ENCODE peak calls at places on chromosomes 16 and 17, in nine cellular contexts. Y, N, T, C, E, W, Z, P and M are unnamed samples.

GRCh38 chr17:354651-355556 is 2.3 kb upstream of the RPH3AL start:
- DNase-seq in Y (no peak), N (no peak), T (no peak), C (no peak), E (no peak), W (no peak), Z (no peak), P (no peak), M (no peak)

GRCh38 chr17:43660816-43661493 is 767 bp downstream of the MEOX1 start:
- DNase-seq in Y (no peak), N (no peak), T (no peak), C (no peak), E (no peak), W (no peak), Z (no peak), P (no peak), M (no peak)

GRCh38 chr17:34725008-34725407 is 145.6 kb downstream of the TMEM132E start:
- DNase-seq in Y (no peak), N (no peak), T (no peak), C (no peak), E (no peak), W (no peak), Z (no peak), P (no peak), M (no peak)

GRCh38 chr17:31919802-31920525 is 16.8 kb upstream of the SUZ12 start:
- DNase-seq in Y (no peak), N (no peak), T (no peak), C (no peak), E (peak; percentile 78), W (no peak), Z (no peak), P (no peak), M (no peak)

GRCh38 chr17:49703557-49704277 is 4.0 kb downstream of the SLC35B1 start:
- DNase-seq in Y (no peak), N (no peak), T (peak; percentile 66), C (no peak), E (peak; percentile 39), W (peak; percentile 72), Z (peak; percentile 55), P (peak; percentile 32), M (no peak)

GRCh38 chr16:84884311-84885023 is 64.7 kb downstream of the CRISPLD2 start:
- DNase-seq in Y (no peak), N (no peak), T (peak; percentile 59), C (no peak), E (no peak), W (no peak), Z (no peak), P (peak; percentile 23), M (no peak)

GRCh38 chr17:32445075-32445427 is 741 bp downstream of the PSMD11 start:
- DNase-seq in Y (no peak), N (peak; percentile 26), T (peak; percentile 51), C (no peak), E (peak; percentile 71), W (peak; percentile 70), Z (peak; percentile 39), P (peak; percentile 43), M (peak; percentile 62)

GRCh38 chr17:67750067-67750466 is 32.3 kb downstream of the NOL11 start:
- DNase-seq in Y (no peak), N (no peak), T (no peak), C (no peak), E (no peak), W (no peak), Z (no peak), P (no peak), M (no peak)

GRCh38 chr17:32518856-32519768 is 32.3 kb downstream of the CDK5R1 start:
- DNase-seq in Y (no peak), N (peak; percentile 35), T (peak; percentile 32), C (no peak), E (no peak), W (no peak), Z (peak; percentile 48), P (peak; percentile 42), M (peak; percentile 27)

GRCh38 chr17:44529864-44530263 is 26.7 kb upstream of the GPATCH8 start:
- DNase-seq in Y (no peak), N (no peak), T (no peak), C (no peak), E (no peak), W (no peak), Z (no peak), P (no peak), M (no peak)

GRCh38 chr17:40098846-40099626 is 1.4 kb downstream of the NR1D1 start:
- DNase-seq in Y (peak; percentile 100), N (peak; percentile 100), T (peak; percentile 100), C (peak; percentile 100), E (peak; percentile 98), W (peak; percentile 99), Z (peak; percentile 99), P (peak; percentile 100), M (peak; percentile 100)

GRCh38 chr17:40095944-40096791 is 4.2 kb downstream of the NR1D1 start:
- DNase-seq in Y (peak; percentile 63), N (peak; percentile 44), T (no peak), C (peak; percentile 66), E (peak; percentile 19), W (no peak), Z (peak; percentile 52), P (peak; percentile 42), M (no peak)

GRCh38 chr17:40097931-40098845 is 2.2 kb downstream of the NR1D1 start:
- DNase-seq in Y (peak; percentile 77), N (peak; percentile 81), T (peak; percentile 68), C (peak; percentile 70), E (no peak), W (no peak), Z (peak; percentile 89), P (peak; percentile 89), M (peak; percentile 96)

GRCh38 chr17:40095356-40095943 is 4.9 kb downstream of the NR1D1 start:
- DNase-seq in Y (no peak), N (no peak), T (no peak), C (no peak), E (no peak), W (no peak), Z (peak; percentile 37), P (peak; percentile 51), M (peak; percentile 86)

DNA sequence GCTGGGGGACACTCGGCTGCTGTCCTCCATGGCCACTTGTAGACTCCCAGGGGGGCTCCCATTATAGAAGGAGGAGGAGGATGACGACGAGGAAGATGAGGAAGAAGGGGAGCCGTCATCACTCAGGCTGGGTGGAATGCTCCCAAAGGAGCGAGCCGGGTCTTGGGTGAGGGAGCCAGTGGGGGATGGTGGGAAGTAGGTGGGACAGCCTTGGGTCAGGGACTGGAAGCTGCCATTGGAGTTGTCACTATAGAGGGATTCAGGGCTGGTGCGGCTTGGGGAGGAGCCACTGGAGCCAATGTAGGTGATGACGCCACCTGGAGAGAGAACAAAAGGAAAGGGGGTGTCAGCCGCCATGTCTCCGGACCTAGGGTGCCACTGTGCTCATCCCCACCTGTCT is 3.3 kb downstream of the NR1D1 start:
- DNase-seq in Y (no peak), N (peak; percentile 41), T (no peak), C (no peak), E (no peak), W (no peak), Z (no peak), P (no peak), M (no peak)
- H3K4me3 ChIP-seq in Y (no peak overlapping the region), N (no peak overlapping the region), T (no peak overlapping the region), C (peak overlapping the region; percentile 95), E (no peak overlapping the region), W (no peak overlapping the region), Z (no peak overlapping the region), P (no peak overlapping the region), M (peak overlapping the region; percentile 60)

DNA sequence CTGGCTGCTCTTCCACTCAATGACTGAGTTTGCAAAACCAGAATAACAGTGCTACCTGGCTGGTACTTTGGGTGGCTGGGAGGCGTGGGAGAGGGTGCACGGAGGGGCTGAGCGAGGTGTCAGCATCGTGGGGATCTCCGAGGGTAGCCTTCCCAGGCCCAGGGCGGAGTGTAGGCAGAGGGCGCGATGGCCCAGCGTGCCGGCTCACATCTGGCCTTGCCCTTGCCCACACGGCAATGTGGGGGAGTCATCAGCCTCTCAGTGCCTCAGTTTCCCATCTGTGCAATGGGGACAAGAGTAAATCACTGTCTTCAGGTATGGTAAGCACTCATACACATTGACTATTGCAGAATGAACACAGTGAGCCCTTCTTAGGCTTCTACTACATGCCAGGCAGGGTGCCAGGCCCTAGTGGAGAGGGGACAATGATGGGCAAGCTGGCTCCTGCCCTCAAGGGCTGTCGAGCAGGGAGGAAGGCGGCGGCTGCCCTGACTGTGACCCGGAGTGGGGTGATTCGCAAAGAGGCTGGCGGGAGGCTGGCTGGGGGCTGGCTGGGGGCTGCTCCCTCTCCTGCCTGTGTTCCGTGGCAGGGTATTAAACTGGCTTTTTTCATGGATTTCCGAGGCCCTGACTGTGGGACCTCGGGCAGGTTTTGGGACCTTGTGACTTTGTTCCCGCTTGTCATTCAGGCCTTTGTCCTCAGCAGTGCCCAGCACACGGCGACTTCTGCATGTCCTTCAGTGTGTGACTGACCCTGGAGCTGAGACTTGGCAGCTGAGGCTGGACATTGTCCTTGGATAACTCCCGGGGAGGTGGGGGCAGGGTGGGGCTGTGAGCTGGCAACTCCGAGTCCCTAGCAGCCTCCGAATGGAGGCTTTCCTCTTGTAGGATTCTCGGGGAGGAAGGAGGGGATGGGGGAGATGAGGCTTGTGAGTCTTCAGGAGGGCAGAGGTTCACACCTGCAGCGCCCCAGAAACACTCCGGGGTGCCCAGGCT is 243.1 kb downstream of the SEC14L1 start:
- DNase-seq in Y (peak; percentile 46), N (peak; percentile 65), T (peak; percentile 89), C (no peak), E (no peak), W (no peak), Z (peak; percentile 62), P (peak; percentile 73), M (no peak)
- H3K4me1 ChIP-seq in Y (peaks cover 6% of the 10 kb centered on the region), N (peaks cover 66% of the 10 kb centered on the region), T (peaks cover 98% of the 10 kb centered on the region), C (no peaks in the 10 kb centered on the region), E (peaks cover 77% of the 10 kb centered on the region), W (peaks cover 89% of the 10 kb centered on the region), Z (peaks cover 81% of the 10 kb centered on the region), P (peaks cover 96% of the 10 kb centered on the region), M (peaks cover 76% of the 10 kb centered on the region)

GRCh38 chr16:77212736-77213541 is 13.7 kb downstream of the SYCE1L start:
- DNase-seq in Y (peak; percentile 69), N (peak; percentile 85), T (peak; percentile 71), C (no peak), E (no peak), W (peak; percentile 78), Z (peak; percentile 77), P (peak; percentile 73), M (no peak)
- TF ChIP-seq POLR2A in Y (peak; percentile 41), N (peak; percentile 74), T (no peak), C (no peak), E (no peak), W (peak; percentile 51), Z (no peak), P (no peak), M (no peak)

DNA sequence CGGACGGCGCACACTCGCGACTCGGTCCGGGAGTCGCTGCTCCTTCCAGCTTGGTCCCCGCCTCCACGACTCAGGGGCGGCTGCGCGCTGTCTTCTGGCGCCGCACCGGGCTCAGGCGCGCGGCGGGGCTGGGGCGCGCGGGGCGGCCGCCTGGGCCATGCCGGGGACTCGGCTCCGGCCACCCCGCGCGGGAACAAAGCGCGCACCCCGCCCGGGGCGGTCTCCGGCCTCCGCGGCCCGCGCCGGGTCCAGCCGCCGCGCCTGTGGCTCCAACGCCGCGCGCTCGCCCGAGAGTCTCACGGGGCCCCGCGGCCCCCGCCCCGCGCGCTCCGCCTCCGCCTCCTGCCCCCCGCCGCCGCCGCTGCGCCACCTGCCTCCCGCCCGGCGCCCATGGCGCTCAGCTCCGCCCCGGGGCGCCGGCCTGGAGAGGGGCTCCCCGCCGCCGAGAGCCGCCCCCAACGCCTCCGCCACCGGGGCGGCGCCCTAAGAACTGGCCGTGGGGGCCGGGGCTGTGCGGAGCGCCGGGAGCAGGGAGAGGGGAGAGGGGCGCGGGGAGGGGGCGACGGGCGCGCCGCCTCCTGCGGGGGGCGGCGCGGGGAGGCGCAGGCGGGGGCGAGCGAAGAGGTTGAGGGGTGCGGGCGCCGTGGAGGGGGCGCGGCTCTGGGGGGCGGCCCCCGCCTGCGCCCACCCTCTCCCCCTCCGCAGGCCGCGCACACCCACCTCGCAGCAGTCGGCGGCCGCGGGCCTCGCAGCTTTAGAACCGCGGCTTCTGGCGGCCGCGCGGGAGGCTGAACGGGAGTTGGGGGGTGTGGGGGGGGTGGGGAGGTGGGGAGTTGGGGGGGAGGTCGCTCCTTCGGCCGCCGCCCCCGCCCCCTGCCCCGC is 35.7 kb downstream of the CBFA2T3 start:
- DNase-seq in Y (no peak), N (no peak), T (no peak), C (no peak), E (no peak), W (no peak), Z (no peak), P (peak; percentile 73), M (no peak)
- H3K4me3 ChIP-seq in Y (peak overlapping the region; percentile 38), N (peak overlapping the region; percentile 26), T (peak overlapping the region; percentile 57), C (peak overlapping the region; percentile 60), E (no peak overlapping the region), W (peak overlapping the region; percentile 80), Z (peak overlapping the region; percentile 20), P (peak overlapping the region; percentile 70), M (peak overlapping the region; percentile 59)